ENCODE peak calls at places on chromosomes 1 and 21, in five cellular contexts. N, S, M, I and J are unnamed samples.

GRCh38 chr1:204520834-204521709 is 4.9 kb downstream of the MDM4 start:
- DNase-seq in N (no peak), S (no peak), M (no peak), I (no peak), J (peak; percentile 11)

GRCh38 chr1:26696191-26696644 is 403 bp downstream of the ARID1A start:
- DNase-seq in N (peak; percentile 45), S (peak; percentile 74), M (peak; percentile 61), I (peak; percentile 8), J (no peak)

GRCh38 chr1:55288245-55288644 is 73.1 kb upstream of the USP24 start:
- DNase-seq in N (no peak), S (no peak), M (no peak), I (no peak), J (no peak)

GRCh38 chr1:99818063-99818699 is 32.0 kb upstream of the AGL start:
- DNase-seq in N (no peak), S (no peak), M (no peak), I (no peak), J (no peak)

GRCh38 chr21:41425954-41426655 is at the start of gene MX1:
- DNase-seq in N (peak; percentile 81), S (peak; percentile 84), M (peak; percentile 37), I (no peak), J (peak; percentile 6)

GRCh38 chr1:212600980-212601379 is 7.6 kb upstream of the ATF3 start:
- DNase-seq in N (no peak), S (no peak), M (no peak), I (no peak), J (no peak)

GRCh38 chr1:206551296-206551984 is 44.1 kb downstream of the RASSF5 start:
- DNase-seq in N (no peak), S (no peak), M (no peak), I (no peak), J (no peak)

GRCh38 chr1:212914789-212915188 is 35.6 kb upstream of the VASH2 start:
- DNase-seq in N (no peak), S (no peak), M (no peak), I (no peak), J (no peak)

GRCh38 chr1:156104065-156104810 is 10.3 kb upstream of the LMNA start:
- DNase-seq in N (peak; percentile 69), S (peak; percentile 91), M (peak; percentile 28), I (no peak), J (no peak)